ENCODE peak calls at places on chromosomes 12 and 14, in eight cellular contexts. F, A, U, Y, S, P, O and E are unnamed samples.
A peak's percentile ranks its signal among the peaks of the same experiment; 100 is the strongest.

GRCh38 chr14:79542121-79542520 is 669.2 kb downstream of the DIO2 start:
- DNase-seq in O (no peak), U (no peak), P (no peak), Y (peak; percentile 18), A (no peak), S (no peak), F (peak; percentile 83), E (no peak)

GRCh38 chr14:59305836-59306555 is 117.5 kb downstream of the DAAM1 start:
- DNase-seq in A (no peak), S (no peak), U (no peak), Y (peak; percentile 54), O (no peak), P (no peak), F (peak; percentile 70), E (no peak)

GRCh38 chr14:56004807-56005579 is 113.2 kb upstream of the PELI2 start:
- DNase-seq in P (no peak), O (no peak), A (peak; percentile 65), Y (peak; percentile 90), F (peak; percentile 89), U (peak; percentile 26), S (peak; percentile 70), E (no peak)

GRCh38 chr12:68342966-68343365 is 10.8 kb upstream of the MDM1 start:
- DNase-seq in A (no peak), P (no peak), F (no peak), O (no peak), Y (no peak), U (no peak), S (no peak), E (no peak)

GRCh38 chr14:90628825-90629224 is 187.4 kb downstream of the TTC7B start:
- DNase-seq in F (no peak), S (no peak), U (no peak), O (no peak), P (no peak), Y (no peak), A (no peak), E (no peak)

GRCh38 chr12:121796855-121797751 is 3.6 kb upstream of the RHOF start:
- DNase-seq in S (peak; percentile 97), U (peak; percentile 97), P (peak; percentile 76), O (peak; percentile 87), Y (peak; percentile 89), A (peak; percentile 94), F (peak; percentile 82), E (peak; percentile 80)

GRCh38 chr12:52903855-52904508 is 894 bp downstream of the KRT8 start:
- DNase-seq in U (no peak), O (peak; percentile 67), S (no peak), P (peak; percentile 44), F (peak; percentile 57), Y (peak; percentile 73), A (peak; percentile 65), E (peak; percentile 67)

GRCh38 chr12:100017056-100017455 is 32.3 kb upstream of the ANKS1B start:
- DNase-seq in U (no peak), P (no peak), A (no peak), O (no peak), S (no peak), Y (no peak), F (no peak), E (no peak)

GRCh38 chr12:57826400-57826799 is 7.9 kb upstream of the AVIL start:
- DNase-seq in Y (no peak), O (no peak), A (no peak), U (no peak), S (no peak), P (no peak), F (no peak), E (no peak)

GRCh38 chr14:33962016-33962415 is 11.1 kb upstream of the EGLN3 start:
- DNase-seq in Y (no peak), O (no peak), F (no peak), A (no peak), U (no peak), P (no peak), S (no peak), E (no peak)

GRCh38 chr12:68686262-68686594 is 550 bp upstream of the NUP107 start:
- DNase-seq in P (no peak), U (no peak), Y (no peak), O (no peak), F (no peak), A (no peak), S (no peak), E (no peak)

GRCh38 chr14:90924618-90925345 is 108.6 kb upstream of the TTC7B start:
- DNase-seq in F (no peak), A (no peak), Y (peak; percentile 61), O (no peak), S (no peak), U (no peak), P (no peak), E (no peak)

GRCh38 chr12:12156835-12157234 is 86.1 kb downstream of the BCL2L14 start:
- DNase-seq in S (no peak), F (no peak), A (no peak), Y (no peak), O (no peak), U (no peak), P (no peak), E (no peak)

GRCh38 chr12:93780115-93780641 is 103.0 kb downstream of the CRADD start:
- DNase-seq in S (no peak), U (no peak), Y (peak; percentile 50), O (no peak), A (no peak), P (no peak), F (no peak), E (no peak)

GRCh38 chr14:50619569-50620141 is 48.5 kb downstream of the SAV1 start:
- DNase-seq in O (no peak), U (no peak), S (no peak), F (peak; percentile 78), Y (peak; percentile 69), P (no peak), A (peak; percentile 60), E (no peak)

GRCh38 chr14:99751539-99752485 is 41.4 kb upstream of the EML1 start:
- DNase-seq in O (no peak), Y (no peak), P (no peak), S (no peak), F (no peak), U (no peak), A (no peak), E (no peak)

GRCh38 chr14:99754141-99755067 is 38.8 kb upstream of the EML1 start:
- DNase-seq in O (no peak), F (no peak), A (no peak), S (no peak), Y (no peak), P (no peak), U (peak; percentile 36), E (no peak)

GRCh38 chr14:99752486-99753121 is 40.6 kb upstream of the EML1 start:
- DNase-seq in F (peak; percentile 77), P (no peak), A (no peak), U (no peak), S (no peak), O (no peak), Y (peak; percentile 54), E (no peak)

GRCh38 chr14:99755068-99755405 is 38.2 kb upstream of the EML1 start:
- DNase-seq in O (no peak), A (no peak), P (no peak), S (no peak), F (no peak), Y (no peak), U (no peak), E (no peak)

GRCh38 chr14:99753225-99754140 is 39.7 kb upstream of the EML1 start:
- DNase-seq in Y (no peak), S (no peak), U (no peak), F (no peak), O (peak; percentile 38), A (peak; percentile 39), P (no peak), E (no peak)
- TF ChIP-seq CTCF in Y (no peak), S (no peak), U (no peak), F (no peak), O (no peak), A (peak; percentile 35), P (no peak), E (no peak)

GRCh38 chr12:59374783-59375182 is 221.0 kb upstream of the SLC16A7 start:
- DNase-seq in S (no peak), A (no peak), Y (no peak), P (no peak), O (no peak), F (no peak), U (no peak), E (no peak)

GRCh38 chr12:59370933-59371332 is 224.9 kb upstream of the SLC16A7 start:
- DNase-seq in Y (no peak), U (no peak), O (no peak), A (no peak), P (no peak), F (no peak), S (no peak), E (no peak)

GRCh38 chr12:59375633-59376032 is 220.2 kb upstream of the SLC16A7 start:
- DNase-seq in F (no peak), A (no peak), U (no peak), P (no peak), O (no peak), Y (peak; percentile 5), S (no peak), E (no peak)

GRCh38 chr12:59372971-59373370 is 222.9 kb upstream of the SLC16A7 start:
- DNase-seq in U (no peak), S (no peak), O (peak; percentile 44), P (no peak), A (peak; percentile 79), F (peak; percentile 42), Y (peak; percentile 8), E (peak; percentile 19)
- TF ChIP-seq CTCF in U (no peak), S (no peak), O (no peak), P (peak; percentile 54), A (peak; percentile 83), F (peak; percentile 53), Y (peak; percentile 13), E (no peak)

DNA sequence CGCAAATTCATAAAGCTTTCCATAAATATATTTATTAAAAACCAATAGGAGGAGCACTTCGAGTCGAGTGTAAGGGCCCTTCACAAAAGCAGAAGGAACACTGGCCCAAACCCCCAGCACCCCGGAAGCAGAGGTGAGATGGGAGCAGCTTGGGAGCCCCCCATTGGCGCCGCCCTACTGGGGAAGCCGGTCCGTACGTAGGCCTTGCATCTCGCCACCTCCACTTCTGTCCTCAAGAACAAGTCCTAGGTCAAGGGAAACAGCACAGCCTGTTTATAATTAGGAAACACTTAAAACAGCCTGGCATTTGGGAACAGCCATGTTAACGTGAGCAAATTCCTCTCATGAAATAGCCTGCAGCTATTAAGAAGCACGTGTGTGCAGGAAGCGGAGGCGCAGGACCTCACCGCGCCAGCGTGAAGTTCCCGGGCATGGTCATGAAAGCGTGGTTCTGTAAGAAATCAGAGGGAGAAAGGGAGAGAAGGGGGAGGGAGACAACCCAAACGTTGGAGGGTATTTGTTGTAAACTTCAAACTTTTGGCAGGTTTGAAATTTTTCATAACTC is 7.7 kb downstream of the ANKRD9 start:
- DNase-seq in U (no peak), Y (no peak), S (no peak), O (peak; percentile 67), F (no peak), P (no peak), A (peak; percentile 56), E (no peak)
- TF ChIP-seq CTCF in U (no peak), Y (no peak), S (no peak), O (peak; percentile 21), F (no peak), P (peak; percentile 26), A (peak; percentile 62), E (no peak)

DNA sequence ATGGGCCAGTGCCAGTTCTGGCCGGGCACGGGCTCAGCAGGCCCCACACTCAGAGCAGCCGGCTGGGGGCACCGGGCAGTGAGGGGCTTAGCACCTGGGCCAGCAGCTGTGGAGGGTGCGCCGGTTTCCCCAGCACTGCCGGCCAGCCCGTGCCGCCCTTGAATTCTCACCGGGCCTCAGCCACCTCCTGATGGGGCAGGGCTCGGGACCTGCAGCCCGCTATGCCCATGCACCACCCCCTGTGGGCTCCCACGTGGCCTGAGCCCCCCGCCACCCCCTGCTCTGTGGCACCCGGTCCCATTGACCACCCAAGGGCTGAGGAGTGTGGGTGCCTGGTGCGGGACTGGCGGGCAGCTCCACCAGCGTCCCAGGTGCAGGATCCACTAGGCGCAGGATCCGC is 15.4 kb upstream of the GTF2A1 start:
- DNase-seq in O (no peak), S (no peak), F (no peak), Y (no peak), A (no peak), P (no peak), U (no peak), E (no peak)
- TF ChIP-seq CTCF in O (no peak), S (no peak), F (no peak), Y (no peak), A (no peak), P (no peak), U (no peak), E (no peak)